ENCODE peak calls at places on chromosomes 4 and X, in nine cellular contexts. One of them, this sample, is unnamed.

GRCh38 chr4:1337376-1337831 is 9.6 kb upstream of the UVSSA start:
- DNase-seq in hepatocyte: peak
- DNase-seq in fibroblast of lung: no peak
- DNase-seq in IMR-90: peak
- DNase-seq in GM23248: peak
- DNase-seq in endothelial cell of umbilical vein: no peak
- DNase-seq in Karpas-422: no peak
- DNase-seq in OCI-LY7: no peak
- DNase-seq in HCT116: peak
- DNase-seq in this sample: no peak

GRCh38 chr4:113256946-113257345 is 207.5 kb downstream of the ANK2 start:
- DNase-seq in GM23248: peak
- DNase-seq in OCI-LY7: no peak
- DNase-seq in IMR-90: peak
- DNase-seq in fibroblast of lung: peak
- DNase-seq in hepatocyte: no peak
- DNase-seq in Karpas-422: no peak
- DNase-seq in HCT116: no peak
- DNase-seq in endothelial cell of umbilical vein: no peak
- DNase-seq in this sample: no peak

GRCh38 chr4:1593881-1594345 is 90.2 kb downstream of the FAM53A start:
- DNase-seq in GM23248: no peak
- DNase-seq in Karpas-422: no peak
- DNase-seq in hepatocyte: no peak
- DNase-seq in OCI-LY7: no peak
- DNase-seq in fibroblast of lung: no peak
- DNase-seq in IMR-90: no peak
- DNase-seq in HCT116: no peak
- DNase-seq in endothelial cell of umbilical vein: no peak
- DNase-seq in this sample: peak

GRCh38 chrX:41670108-41670507 is 18.7 kb upstream of the GPR34 start:
- DNase-seq in GM23248: peak
- DNase-seq in Karpas-422: no peak
- DNase-seq in IMR-90: peak
- DNase-seq in HCT116: no peak
- DNase-seq in fibroblast of lung: peak
- DNase-seq in OCI-LY7: no peak
- DNase-seq in endothelial cell of umbilical vein: no peak
- DNase-seq in hepatocyte: no peak
- DNase-seq in this sample: no peak

GRCh38 chrX:148940411-148940996 is 440.1 kb downstream of the AFF2 start:
- DNase-seq in HCT116: no peak
- DNase-seq in fibroblast of lung: peak
- DNase-seq in OCI-LY7: no peak
- DNase-seq in Karpas-422: no peak
- DNase-seq in endothelial cell of umbilical vein: no peak
- DNase-seq in IMR-90: no peak
- DNase-seq in hepatocyte: no peak
- DNase-seq in GM23248: no peak
- DNase-seq in this sample: no peak

GRCh38 chr4:30056016-30056415 is 664.2 kb upstream of the PCDH7 start:
- DNase-seq in fibroblast of lung: no peak
- DNase-seq in OCI-LY7: no peak
- DNase-seq in Karpas-422: no peak
- DNase-seq in IMR-90: no peak
- DNase-seq in endothelial cell of umbilical vein: no peak
- DNase-seq in HCT116: no peak
- DNase-seq in GM23248: no peak
- DNase-seq in hepatocyte: no peak
- DNase-seq in this sample: no peak

GRCh38 chr4:112266823-112267222 is 18.9 kb downstream of the TIFA start:
- DNase-seq in hepatocyte: peak
- DNase-seq in OCI-LY7: peak
- DNase-seq in IMR-90: peak
- DNase-seq in HCT116: no peak
- DNase-seq in GM23248: peak
- DNase-seq in fibroblast of lung: peak
- DNase-seq in Karpas-422: peak
- DNase-seq in endothelial cell of umbilical vein: peak
- DNase-seq in this sample: no peak

GRCh38 chr4:138348055-138348454 is 105.9 kb upstream of the SLC7A11 start:
- DNase-seq in fibroblast of lung: peak
- DNase-seq in OCI-LY7: peak
- DNase-seq in hepatocyte: peak
- DNase-seq in endothelial cell of umbilical vein: peak
- DNase-seq in HCT116: peak
- DNase-seq in GM23248: peak
- DNase-seq in Karpas-422: no peak
- DNase-seq in IMR-90: peak
- DNase-seq in this sample: no peak

GRCh38 chr4:88382621-88383020 is 4.0 kb downstream of the HERC6 start:
- DNase-seq in fibroblast of lung: no peak
- DNase-seq in Karpas-422: no peak
- DNase-seq in OCI-LY7: no peak
- DNase-seq in GM23248: no peak
- DNase-seq in HCT116: no peak
- DNase-seq in endothelial cell of umbilical vein: no peak
- DNase-seq in IMR-90: no peak
- DNase-seq in hepatocyte: no peak
- DNase-seq in this sample: peak

GRCh38 chrX:40912166-40912565 is 173.1 kb upstream of the USP9X start:
- DNase-seq in endothelial cell of umbilical vein: no peak
- DNase-seq in GM23248: peak
- DNase-seq in fibroblast of lung: no peak
- DNase-seq in Karpas-422: no peak
- DNase-seq in IMR-90: no peak
- DNase-seq in HCT116: no peak
- DNase-seq in OCI-LY7: no peak
- DNase-seq in hepatocyte: no peak
- DNase-seq in this sample: no peak

GRCh38 chr4:7361256-7361655 is 73.5 kb downstream of the PSAPL1 start:
- DNase-seq in IMR-90: no peak
- DNase-seq in endothelial cell of umbilical vein: no peak
- DNase-seq in Karpas-422: no peak
- DNase-seq in hepatocyte: peak
- DNase-seq in HCT116: no peak
- DNase-seq in OCI-LY7: no peak
- DNase-seq in fibroblast of lung: no peak
- DNase-seq in GM23248: peak
- DNase-seq in this sample: no peak

GRCh38 chrX:29652484-29652883 is 562.9 kb upstream of the MAGEB2 start:
- DNase-seq in IMR-90: peak
- DNase-seq in HCT116: no peak
- DNase-seq in OCI-LY7: no peak
- DNase-seq in Karpas-422: no peak
- DNase-seq in fibroblast of lung: peak
- DNase-seq in hepatocyte: no peak
- DNase-seq in GM23248: peak
- DNase-seq in endothelial cell of umbilical vein: no peak
- DNase-seq in this sample: peak

GRCh38 chr4:124304936-124305335 is 407.6 kb downstream of the ANKRD50 start:
- DNase-seq in OCI-LY7: no peak
- DNase-seq in HCT116: no peak
- DNase-seq in hepatocyte: no peak
- DNase-seq in GM23248: no peak
- DNase-seq in endothelial cell of umbilical vein: peak
- DNase-seq in fibroblast of lung: peak
- DNase-seq in Karpas-422: no peak
- DNase-seq in IMR-90: no peak
- DNase-seq in this sample: no peak

GRCh38 chrX:101668143-101668542 is 8.5 kb upstream of the ARMCX2 start:
- DNase-seq in IMR-90: no peak
- DNase-seq in hepatocyte: no peak
- DNase-seq in HCT116: no peak
- DNase-seq in GM23248: no peak
- DNase-seq in endothelial cell of umbilical vein: no peak
- DNase-seq in Karpas-422: no peak
- DNase-seq in fibroblast of lung: peak
- DNase-seq in OCI-LY7: no peak
- DNase-seq in this sample: peak

GRCh38 chr4:166282081-166282770 is 409.2 kb downstream of the TLL1 start:
- DNase-seq in hepatocyte: no peak
- DNase-seq in OCI-LY7: no peak
- DNase-seq in endothelial cell of umbilical vein: no peak
- DNase-seq in IMR-90: no peak
- DNase-seq in HCT116: no peak
- DNase-seq in fibroblast of lung: no peak
- DNase-seq in GM23248: no peak
- DNase-seq in Karpas-422: no peak
- DNase-seq in this sample: no peak

GRCh38 chr4:13547563-13548041 is 3.3 kb upstream of the NKX3-2 start:
- DNase-seq in GM23248: no peak
- DNase-seq in hepatocyte: peak
- DNase-seq in OCI-LY7: peak
- DNase-seq in fibroblast of lung: no peak
- DNase-seq in endothelial cell of umbilical vein: no peak
- DNase-seq in IMR-90: no peak
- DNase-seq in HCT116: no peak
- DNase-seq in Karpas-422: peak
- DNase-seq in this sample: peak

GRCh38 chr4:93501946-93502345 is 326.6 kb upstream of the ATOH1 start:
- DNase-seq in endothelial cell of umbilical vein: no peak
- DNase-seq in Karpas-422: no peak
- DNase-seq in GM23248: no peak
- DNase-seq in hepatocyte: no peak
- DNase-seq in HCT116: no peak
- DNase-seq in IMR-90: peak
- DNase-seq in OCI-LY7: no peak
- DNase-seq in fibroblast of lung: no peak
- DNase-seq in this sample: no peak

DNA sequence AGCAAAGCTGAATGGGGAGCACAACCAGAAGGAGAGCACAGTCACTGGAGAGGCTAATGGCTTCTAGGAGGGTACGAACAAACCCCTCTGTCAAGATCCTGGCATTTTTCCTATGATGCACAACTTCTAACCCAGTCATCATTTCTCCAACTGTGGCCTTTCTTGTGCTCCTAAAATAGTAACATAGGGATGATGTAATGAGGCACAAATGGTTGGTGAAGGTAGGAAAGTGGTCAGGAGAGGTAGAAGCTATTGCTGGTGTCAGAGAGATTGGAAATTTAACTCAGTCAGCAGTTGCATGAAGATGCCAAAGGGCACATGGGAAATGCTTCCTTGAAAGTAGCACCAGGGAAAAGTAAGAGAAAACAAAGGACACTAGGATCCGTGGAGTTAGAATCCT is 52.7 kb downstream of the SLC10A7 start:
- DNase-seq in fibroblast of lung: peak
- DNase-seq in endothelial cell of umbilical vein: no peak
- DNase-seq in HCT116: no peak
- DNase-seq in IMR-90: peak
- DNase-seq in hepatocyte: no peak
- DNase-seq in GM23248: no peak
- DNase-seq in Karpas-422: no peak
- DNase-seq in OCI-LY7: no peak
- DNase-seq in this sample: no peak
- H2AFZ ChIP-seq in fibroblast of lung: no peak
- H2AFZ ChIP-seq in endothelial cell of umbilical vein: no peak
- H2AFZ ChIP-seq in HCT116: no peak
- H2AFZ ChIP-seq in IMR-90: no peak
- H2AFZ ChIP-seq in hepatocyte: no peak
- H2AFZ ChIP-seq in GM23248: no peak
- H2AFZ ChIP-seq in Karpas-422: no peak
- H2AFZ ChIP-seq in OCI-LY7: no peak
- H2AFZ ChIP-seq in this sample: no peak

DNA sequence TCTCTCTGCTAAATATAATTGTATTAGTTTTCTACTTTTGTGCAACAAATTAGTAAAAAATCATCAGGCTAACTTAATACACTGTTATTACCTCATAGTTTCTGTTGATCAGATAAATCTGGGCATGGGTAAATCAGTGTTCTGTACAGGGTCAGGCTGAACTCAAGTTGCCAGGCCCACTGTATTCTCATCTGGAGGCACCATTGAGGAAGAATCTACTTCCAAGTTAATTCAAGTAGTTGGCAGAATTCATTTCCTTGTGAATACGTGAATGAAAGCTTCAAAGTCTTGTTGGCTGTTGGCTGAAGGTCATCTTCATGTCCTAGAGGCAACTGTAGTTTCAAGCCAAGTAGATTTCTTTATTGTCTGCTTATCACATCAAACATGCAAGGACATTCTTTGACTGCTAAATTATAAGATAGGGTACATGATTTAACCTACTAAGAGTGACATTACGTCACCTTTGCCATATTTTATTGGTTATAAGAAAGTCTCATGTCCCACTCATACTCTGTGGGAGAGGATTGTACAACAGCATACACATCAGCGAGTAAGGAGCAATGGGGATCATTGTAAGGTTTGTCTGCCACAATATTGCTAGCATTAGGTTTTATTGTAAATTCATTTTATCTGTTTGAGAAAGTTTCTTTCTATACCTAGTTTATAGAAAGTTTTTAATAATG is 1219.0 kb downstream of the ARAP2 start:
- DNase-seq in GM23248: no peak
- DNase-seq in hepatocyte: no peak
- DNase-seq in Karpas-422: no peak
- DNase-seq in fibroblast of lung: no peak
- DNase-seq in HCT116: no peak
- DNase-seq in IMR-90: no peak
- DNase-seq in OCI-LY7: no peak
- DNase-seq in endothelial cell of umbilical vein: no peak
- DNase-seq in this sample: no peak
- H2AFZ ChIP-seq in GM23248: no peak
- H2AFZ ChIP-seq in hepatocyte: no peak
- H2AFZ ChIP-seq in Karpas-422: no peak
- H2AFZ ChIP-seq in fibroblast of lung: no peak
- H2AFZ ChIP-seq in HCT116: no peak
- H2AFZ ChIP-seq in IMR-90: no peak
- H2AFZ ChIP-seq in OCI-LY7: no peak
- H2AFZ ChIP-seq in endothelial cell of umbilical vein: no peak
- H2AFZ ChIP-seq in this sample: no peak

DNA sequence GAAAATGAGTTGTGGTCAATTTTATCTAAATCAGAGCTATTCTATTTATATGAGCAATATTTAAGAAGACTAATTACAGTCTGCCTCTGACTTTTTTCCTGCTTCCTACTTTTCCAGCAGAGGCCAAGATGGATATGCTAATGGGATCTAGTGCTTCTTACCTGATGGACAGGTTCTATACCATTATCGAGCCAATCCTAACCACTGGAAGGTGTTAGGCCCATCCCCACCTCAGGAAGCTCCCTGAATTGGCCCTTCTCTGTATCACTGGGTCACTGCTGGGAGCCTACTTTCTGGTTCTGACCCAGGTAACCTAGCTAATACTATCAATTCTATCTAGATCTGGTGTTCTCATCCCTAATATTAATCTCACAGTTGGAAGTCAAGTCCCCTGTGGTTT is 577 bp upstream of the YIPF7 start:
- DNase-seq in OCI-LY7: no peak
- DNase-seq in IMR-90: no peak
- DNase-seq in Karpas-422: no peak
- DNase-seq in GM23248: no peak
- DNase-seq in fibroblast of lung: no peak
- DNase-seq in endothelial cell of umbilical vein: no peak
- DNase-seq in HCT116: no peak
- DNase-seq in hepatocyte: no peak
- DNase-seq in this sample: no peak
- H2AFZ ChIP-seq in OCI-LY7: no peak
- H2AFZ ChIP-seq in IMR-90: no peak
- H2AFZ ChIP-seq in Karpas-422: no peak
- H2AFZ ChIP-seq in GM23248: no peak
- H2AFZ ChIP-seq in fibroblast of lung: no peak
- H2AFZ ChIP-seq in endothelial cell of umbilical vein: no peak
- H2AFZ ChIP-seq in HCT116: no peak
- H2AFZ ChIP-seq in hepatocyte: no peak
- H2AFZ ChIP-seq in this sample: no peak

GRCh38 chr4:147480502-147480890 is 401 bp upstream of the EDNRA start:
- DNase-seq in Karpas-422: no peak
- DNase-seq in GM23248: no peak
- DNase-seq in hepatocyte: no peak
- DNase-seq in endothelial cell of umbilical vein: no peak
- DNase-seq in OCI-LY7: no peak
- DNase-seq in HCT116: no peak
- DNase-seq in fibroblast of lung: no peak
- DNase-seq in IMR-90: no peak
- DNase-seq in this sample: no peak
- H2AFZ ChIP-seq in Karpas-422: no peak
- H2AFZ ChIP-seq in GM23248: peak
- H2AFZ ChIP-seq in hepatocyte: peak
- H2AFZ ChIP-seq in endothelial cell of umbilical vein: peak
- H2AFZ ChIP-seq in OCI-LY7: no peak
- H2AFZ ChIP-seq in HCT116: no peak
- H2AFZ ChIP-seq in fibroblast of lung: peak
- H2AFZ ChIP-seq in IMR-90: peak
- H2AFZ ChIP-seq in this sample: peak

This sample was measured in osteoblast.